ENCODE peak calls at places on chromosomes 5 and 9, in four cellular contexts. Z is SK-N-SH, H is neural progenitor cell, Q is GM23338. N is an unnamed sample.

GRCh38 chr9:35658144-35658893 is at the start of gene CCDC107:
- DNase-seq in Z (peak; percentile 98), H (peak; percentile 94), Q (peak; percentile 79), N (peak; percentile 93)

GRCh38 chr5:19880859-19881436 is 107.1 kb downstream of the CDH18 start:
- DNase-seq in Z (no peak), H (peak; percentile 53), Q (peak; percentile 78), N (no peak)

GRCh38 chr5:50445281-50445949 is 4.3 kb upstream of the EMB start:
- DNase-seq in Z (no peak), H (no peak), Q (no peak), N (no peak)

GRCh38 chr5:115377468-115378217 is 81.2 kb upstream of the CCDC112 start:
- DNase-seq in Z (no peak), H (no peak), Q (no peak), N (peak; percentile 94)

GRCh38 chr5:2869471-2869870 is 118.0 kb upstream of the IRX2 start:
- DNase-seq in Z (no peak), H (no peak), Q (no peak), N (no peak)

GRCh38 chr9:19201899-19202891 is 28.3 kb upstream of the DENND4C start:
- DNase-seq in Z (peak; percentile 69), H (peak; percentile 7), Q (peak; percentile 31), N (no peak)

GRCh38 chr5:32174011-32174866 is at the start of gene GOLPH3:
- DNase-seq in Z (peak; percentile 96), H (peak; percentile 97), Q (peak; percentile 96), N (peak; percentile 98)

GRCh38 chr5:1204693-1205242 is 3.4 kb downstream of the SLC6A19 start:
- DNase-seq in Z (peak; percentile 76), H (peak; percentile 80), Q (peak; percentile 69), N (peak; percentile 56)

GRCh38 chr5:145589063-145589462 is 246.1 kb downstream of the PRELID2 start:
- DNase-seq in Z (no peak), H (no peak), Q (no peak), N (peak; percentile 14)

GRCh38 chr5:55037046-55037771 is 13.2 kb downstream of the GZMK start:
- DNase-seq in Z (no peak), H (peak; percentile 43), Q (peak; percentile 81), N (peak; percentile 43)

GRCh38 chr9:512555-513272 is 298.0 kb downstream of the DOCK8 start:
- DNase-seq in Z (no peak), H (no peak), Q (no peak), N (no peak)

GRCh38 chr5:7852542-7852941 is 1.6 kb upstream of the CFAP90 start:
- DNase-seq in Z (no peak), H (no peak), Q (no peak), N (peak; percentile 47)

GRCh38 chr9:123478160-123478559 is 122.2 kb downstream of the CRB2 start:
- DNase-seq in Z (no peak), H (no peak), Q (no peak), N (no peak)

DNA sequence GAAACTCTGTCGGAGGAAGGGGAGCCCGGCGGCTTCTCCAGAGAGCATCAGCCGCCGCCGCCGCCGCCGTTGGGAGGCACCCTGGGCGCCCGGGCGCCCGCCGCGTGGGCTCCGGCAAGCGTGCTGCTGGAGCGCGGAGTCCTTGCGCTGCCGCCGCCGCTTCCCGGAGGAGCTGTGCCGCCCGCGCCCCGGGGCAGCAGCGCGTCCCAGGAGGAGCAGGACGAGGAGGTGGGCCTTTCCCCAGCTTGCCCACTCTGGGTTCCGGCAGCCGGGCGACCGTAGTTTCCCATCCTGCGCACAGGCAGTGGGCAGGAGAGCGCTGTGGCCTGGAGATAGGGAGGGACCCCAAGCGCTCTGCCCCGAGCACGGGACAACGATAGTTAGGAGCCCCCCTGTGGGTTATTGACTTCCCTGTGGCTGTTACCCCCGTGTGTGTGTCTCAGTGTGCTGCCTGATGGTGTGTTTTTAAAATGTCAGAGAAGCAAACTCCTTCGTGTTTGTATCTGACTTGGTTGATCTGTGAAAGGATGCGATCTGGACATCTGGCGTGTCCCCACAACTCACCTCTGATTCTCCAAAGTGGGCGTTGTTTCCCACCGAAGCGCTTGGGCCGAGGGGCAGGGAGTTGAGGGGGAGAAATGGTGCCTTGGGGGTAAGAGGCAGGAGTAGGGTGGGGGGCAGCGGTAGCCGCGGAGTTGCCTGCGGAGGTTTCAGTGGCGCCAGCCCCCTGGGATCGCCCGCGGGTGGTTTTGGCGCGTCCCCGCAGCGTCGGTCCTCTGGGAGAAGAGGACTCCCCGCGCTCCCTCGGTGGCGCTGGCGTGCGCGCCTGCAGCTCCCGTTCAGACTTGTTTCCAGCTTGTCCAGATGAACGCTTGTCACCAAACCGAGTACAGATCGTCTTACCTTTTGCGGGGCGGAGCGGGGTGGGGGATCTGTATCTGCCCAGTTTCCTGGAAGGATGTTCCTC is 881 bp downstream of the MAST4 start:
- DNase-seq in Z (peak; percentile 69), H (peak; percentile 72), Q (peak; percentile 53), N (peak; percentile 72)
- TF ChIP-seq EZH2phosphoT487 in Z (no peak), H (no peak), Q (no peak), N (no peak)

GRCh38 chr5:147822686-147823491 is 8.6 kb downstream of the SPINK1 start:
- DNase-seq in Z (peak; percentile 48), H (peak; percentile 73), Q (peak; percentile 88), N (peak; percentile 70)
- TF ChIP-seq EZH2phosphoT487 in Z (no peak), H (no peak), Q (no peak), N (no peak)

DNA sequence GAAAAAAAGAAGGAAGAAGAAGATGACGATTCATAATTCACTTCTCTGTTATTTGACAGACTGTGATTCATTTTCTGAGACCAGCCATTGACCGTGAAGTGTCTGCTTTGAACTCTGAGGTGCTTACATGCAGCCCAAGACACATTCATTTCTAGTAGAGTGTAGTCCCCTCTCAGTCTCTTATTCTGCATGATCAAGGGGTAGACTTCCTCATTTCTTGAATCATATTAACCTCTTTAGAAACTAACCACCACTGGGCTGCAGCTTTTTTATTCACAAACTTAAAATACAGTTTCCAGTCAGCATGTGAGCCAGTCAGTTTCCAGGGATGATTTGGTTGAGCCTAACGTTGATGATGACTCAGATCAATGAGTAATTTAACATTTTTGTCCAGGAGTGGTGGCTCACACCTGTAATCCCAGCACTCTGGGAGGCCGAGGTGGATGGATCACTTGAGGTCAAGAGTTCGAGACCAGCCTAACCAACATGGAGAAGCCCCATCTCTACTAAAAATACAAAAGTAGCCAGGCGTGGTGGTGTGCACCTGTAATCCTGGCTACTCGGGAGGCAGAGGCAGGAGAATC is 59.2 kb downstream of the OTULIN start:
- DNase-seq in Z (no peak), H (no peak), Q (no peak), N (peak; percentile 27)
- TF ChIP-seq EZH2phosphoT487 in Z (no peak), H (no peak), Q (no peak), N (no peak)

GRCh38 chr9:102124465-102124864 is 386.0 kb upstream of the GRIN3A start:
- DNase-seq in Z (no peak), H (no peak), Q (no peak), N (no peak)
- TF ChIP-seq EZH2phosphoT487 in Z (no peak), H (no peak), Q (no peak), N (no peak)

GRCh38 chr5:127088226-127088625 is 14.9 kb upstream of the C5orf63 start:
- DNase-seq in Z (no peak), H (no peak), Q (no peak), N (peak; percentile 97)
- TF ChIP-seq EZH2phosphoT487 in Z (no peak), H (no peak), Q (no peak), N (no peak)

GRCh38 chr5:119332978-119333401 is 22.8 kb upstream of the TNFAIP8 start:
- DNase-seq in Z (no peak), H (no peak), Q (no peak), N (no peak)

GRCh38 chr5:119335261-119335677 is 20.6 kb upstream of the TNFAIP8 start:
- DNase-seq in Z (no peak), H (no peak), Q (no peak), N (no peak)

GRCh38 chr5:119331566-119332095 is 24.2 kb upstream of the TNFAIP8 start:
- DNase-seq in Z (no peak), H (no peak), Q (no peak), N (no peak)

GRCh38 chr5:119336262-119336661 is 19.6 kb upstream of the TNFAIP8 start:
- DNase-seq in Z (no peak), H (no peak), Q (no peak), N (no peak)

GRCh38 chr5:119333421-119333851 is 22.4 kb upstream of the TNFAIP8 start:
- DNase-seq in Z (no peak), H (no peak), Q (no peak), N (no peak)
- TF ChIP-seq EZH2phosphoT487 in Z (no peak), H (no peak), Q (no peak), N (no peak)

DNA sequence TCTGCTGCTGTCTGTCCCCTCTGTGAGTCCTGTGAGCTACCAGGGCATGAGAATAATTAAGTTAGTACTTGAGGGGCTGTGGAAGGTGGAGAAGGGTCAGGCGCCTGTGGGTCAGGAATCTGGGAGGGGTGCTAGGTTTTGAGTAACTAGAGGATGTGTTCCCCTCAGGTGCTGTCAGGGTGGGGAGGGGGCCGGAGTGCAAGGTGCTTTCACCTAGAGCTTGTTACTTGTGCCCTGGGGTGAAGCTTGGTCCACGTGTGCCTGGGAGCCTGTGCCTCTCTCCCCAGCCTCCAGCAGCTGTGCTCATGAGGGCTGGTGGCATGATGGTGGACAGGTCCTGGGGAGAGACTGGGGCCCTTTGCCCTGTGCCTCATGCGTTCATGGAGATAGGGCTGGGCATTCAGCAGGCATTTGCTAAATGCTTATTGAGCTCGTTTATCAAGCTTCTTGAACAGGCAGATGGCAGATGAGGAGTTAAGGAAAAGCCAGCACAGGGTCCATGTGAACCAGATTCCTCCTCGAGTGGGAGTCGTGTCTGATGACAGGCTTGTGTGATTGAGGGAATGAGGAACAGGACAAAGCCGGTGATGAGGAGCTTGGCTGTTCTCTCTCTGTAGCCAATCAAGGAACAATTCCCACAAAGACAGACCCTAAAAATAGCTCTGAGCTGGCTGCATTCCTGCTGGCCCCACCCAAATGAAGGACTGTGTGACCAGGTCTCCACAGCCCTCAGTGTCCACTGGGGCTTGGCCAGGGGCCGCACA is 40.9 kb downstream of the CACNA1B start:
- DNase-seq in Z (no peak), H (no peak), Q (no peak), N (no peak)
- TF ChIP-seq EZH2phosphoT487 in Z (no peak), H (no peak), Q (no peak), N (no peak)

GRCh38 chr9:124505901-124506346 is 1.3 kb downstream of the NR5A1 start:
- DNase-seq in Z (peak; percentile 23), H (no peak), Q (peak; percentile 51), N (no peak)
- TF ChIP-seq EZH2phosphoT487 in Z (no peak), H (no peak), Q (no peak), N (no peak)

DNA sequence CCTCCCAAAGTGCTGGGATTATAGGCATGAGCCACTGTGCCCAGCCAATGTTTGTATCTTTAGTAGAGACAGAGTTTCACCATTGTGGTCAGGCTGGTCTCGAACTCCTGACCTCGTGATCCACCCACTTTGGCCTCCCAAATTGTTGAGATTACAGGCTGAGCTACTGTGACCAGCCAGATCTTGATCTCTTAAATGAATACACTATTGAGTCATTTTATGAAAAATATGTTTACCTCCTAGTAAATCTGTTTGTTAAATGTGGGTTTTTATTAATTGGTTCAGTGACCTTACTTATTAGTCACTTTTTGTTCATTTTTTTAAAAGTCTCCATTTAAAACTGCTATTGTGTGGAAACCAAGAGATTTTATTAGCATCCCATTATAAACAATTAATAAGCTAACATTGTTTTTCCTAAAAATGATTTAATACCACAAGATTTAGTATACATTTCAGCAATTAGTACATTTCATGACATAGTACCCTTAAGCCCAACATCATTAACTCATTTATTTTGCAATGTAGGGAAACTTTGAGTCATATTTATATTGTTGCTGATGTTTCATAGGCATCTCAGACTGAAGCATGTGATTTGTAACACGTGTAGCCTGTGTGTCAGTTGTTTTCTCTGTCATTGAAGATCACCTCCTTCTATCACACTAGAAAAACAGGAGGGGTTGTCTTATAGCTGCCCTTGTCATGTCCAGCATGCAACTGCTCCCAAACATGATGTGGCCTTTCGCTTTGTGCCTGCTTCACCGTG is 261.2 kb downstream of the TAF11L14 start:
- DNase-seq in Z (no peak), H (no peak), Q (no peak), N (peak; percentile 8)
- TF ChIP-seq EZH2phosphoT487 in Z (no peak), H (no peak), Q (no peak), N (no peak)

N was measured in GM23248.